ENCODE peak calls at places on chromosome 10, in six cellular contexts. V, M, W, K, F and D are unnamed samples.

GRCh38 chr10:130192276-130192848 is 56.2 kb downstream of the GLRX3 start:
- DNase-seq in K (no peak), F (no peak), M (no peak), V (no peak), W (no peak), D (no peak)

GRCh38 chr10:5971315-5971832 is 6.0 kb downstream of the IL15RA start:
- DNase-seq in M (no peak), V (no peak), F (no peak), W (no peak), K (no peak), D (no peak)

GRCh38 chr10:124917939-124918830 is 23.7 kb upstream of the ZRANB1 start:
- DNase-seq in F (no peak), K (no peak), V (peak; percentile 38), W (no peak), M (no peak), D (no peak)

GRCh38 chr10:484925-485661 is 204.4 kb downstream of the DIP2C start:
- DNase-seq in K (no peak), W (no peak), F (no peak), V (no peak), M (no peak), D (no peak)

GRCh38 chr10:1631282-1631681 is 106.0 kb downstream of the ADARB2 start:
- DNase-seq in K (no peak), V (no peak), M (no peak), F (no peak), W (no peak), D (no peak)

GRCh38 chr10:70297224-70297623 is 13.4 kb upstream of the NPFFR1 start:
- DNase-seq in M (no peak), F (no peak), V (no peak), W (no peak), K (no peak), D (no peak)

GRCh38 chr10:132972986-132973902 is 30.9 kb upstream of the CFAP46 start:
- DNase-seq in V (no peak), K (no peak), F (no peak), M (no peak), W (no peak), D (no peak)

GRCh38 chr10:15748137-15748536 is 28.4 kb upstream of the ITGA8 start:
- DNase-seq in M (no peak), V (no peak), F (no peak), W (no peak), K (no peak), D (no peak)

GRCh38 chr10:110535958-110536891 is 31.3 kb upstream of the SMC3 start:
- DNase-seq in W (no peak), V (no peak), F (peak; percentile 30), K (no peak), M (no peak), D (peak; percentile 41)

GRCh38 chr10:86055928-86056327 is 310.7 kb downstream of the GRID1 start:
- DNase-seq in M (no peak), F (no peak), K (no peak), V (no peak), W (no peak), D (no peak)

GRCh38 chr10:128295003-128295402 is 168.8 kb upstream of the MKI67 start:
- DNase-seq in K (no peak), F (peak; percentile 33), V (no peak), M (no peak), W (no peak), D (no peak)

GRCh38 chr10:125707852-125708468 is 11.5 kb upstream of the EDRF1 start:
- DNase-seq in V (no peak), W (no peak), M (no peak), F (no peak), K (no peak), D (no peak)

GRCh38 chr10:61835069-61835908 is 66.2 kb upstream of the ARID5B start:
- DNase-seq in F (no peak), V (no peak), K (no peak), M (peak; percentile 26), W (no peak), D (peak; percentile 39)

GRCh38 chr10:72164617-72165016 is 51.2 kb upstream of the ANAPC16 start:
- DNase-seq in K (no peak), M (no peak), F (no peak), W (no peak), V (no peak), D (no peak)

GRCh38 chr10:11197266-11197712 is 179.6 kb downstream of the CELF2 start:
- DNase-seq in F (no peak), V (no peak), M (no peak), K (no peak), W (peak; percentile 30), D (peak; percentile 26)

GRCh38 chr10:88152720-88153119 is 289.3 kb downstream of the PTEN start:
- DNase-seq in W (no peak), M (no peak), K (no peak), V (peak; percentile 99), F (no peak), D (no peak)

DNA sequence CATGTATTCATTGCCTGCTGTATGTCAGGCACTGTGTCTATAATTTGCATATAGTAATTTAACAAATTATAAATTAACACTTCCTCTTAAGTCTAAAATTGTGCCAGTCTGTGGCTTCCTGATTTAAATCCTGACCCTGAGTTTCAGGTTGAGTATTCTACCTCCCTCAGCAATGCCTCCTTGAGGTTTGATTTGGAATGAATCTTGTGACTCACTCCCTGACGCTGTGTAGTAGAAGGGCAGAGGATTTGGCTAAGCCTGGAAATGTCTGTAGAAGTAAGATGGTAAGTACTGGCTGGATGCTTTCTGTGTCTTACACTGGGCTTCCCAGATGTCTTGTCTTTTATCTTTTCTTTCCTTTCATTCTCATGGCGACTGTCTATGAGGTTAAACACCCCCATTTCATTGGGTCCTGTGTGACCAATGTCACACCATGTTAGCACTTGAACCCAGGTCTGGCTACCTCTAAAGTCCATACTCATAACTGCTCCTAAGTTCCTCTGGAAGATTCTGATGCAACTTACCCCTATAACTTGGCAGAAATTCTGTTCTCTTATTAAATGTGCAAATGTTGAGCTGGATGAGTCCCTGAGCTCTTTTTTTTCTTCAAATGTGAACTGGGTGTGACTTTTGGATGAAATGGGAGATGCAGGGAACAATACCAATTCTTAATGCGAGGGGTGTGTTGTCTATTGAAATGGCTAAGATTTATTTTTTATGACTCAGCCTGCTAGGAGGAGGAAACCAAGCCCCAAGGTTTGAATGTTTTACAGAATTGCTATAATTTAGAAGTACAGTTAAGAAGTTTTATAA is 48.5 kb downstream of the PLCE1 start:
- DNase-seq in F (no peak), V (peak; percentile 73), K (no peak), W (no peak), M (no peak), D (no peak)
- TF ChIP-seq CTCF in F (no peak), V (peak; percentile 25), K (no peak), W (no peak), M (no peak), D (no peak)

GRCh38 chr10:50554995-50555568 is 68.7 kb downstream of the SGMS1 start:
- DNase-seq in F (peak; percentile 39), M (no peak), K (no peak), V (peak; percentile 62), W (no peak), D (peak; percentile 40)

GRCh38 chr10:50552308-50552707 is 71.4 kb downstream of the SGMS1 start:
- DNase-seq in K (no peak), W (no peak), F (no peak), V (peak; percentile 96), M (no peak), D (no peak)

GRCh38 chr10:50551894-50552293 is 71.9 kb downstream of the SGMS1 start:
- DNase-seq in K (no peak), W (no peak), V (no peak), M (no peak), F (no peak), D (no peak)

GRCh38 chr10:50554381-50554994 is 69.3 kb downstream of the SGMS1 start:
- DNase-seq in V (no peak), M (no peak), W (no peak), K (no peak), F (peak; percentile 29), D (peak; percentile 28)

DNA sequence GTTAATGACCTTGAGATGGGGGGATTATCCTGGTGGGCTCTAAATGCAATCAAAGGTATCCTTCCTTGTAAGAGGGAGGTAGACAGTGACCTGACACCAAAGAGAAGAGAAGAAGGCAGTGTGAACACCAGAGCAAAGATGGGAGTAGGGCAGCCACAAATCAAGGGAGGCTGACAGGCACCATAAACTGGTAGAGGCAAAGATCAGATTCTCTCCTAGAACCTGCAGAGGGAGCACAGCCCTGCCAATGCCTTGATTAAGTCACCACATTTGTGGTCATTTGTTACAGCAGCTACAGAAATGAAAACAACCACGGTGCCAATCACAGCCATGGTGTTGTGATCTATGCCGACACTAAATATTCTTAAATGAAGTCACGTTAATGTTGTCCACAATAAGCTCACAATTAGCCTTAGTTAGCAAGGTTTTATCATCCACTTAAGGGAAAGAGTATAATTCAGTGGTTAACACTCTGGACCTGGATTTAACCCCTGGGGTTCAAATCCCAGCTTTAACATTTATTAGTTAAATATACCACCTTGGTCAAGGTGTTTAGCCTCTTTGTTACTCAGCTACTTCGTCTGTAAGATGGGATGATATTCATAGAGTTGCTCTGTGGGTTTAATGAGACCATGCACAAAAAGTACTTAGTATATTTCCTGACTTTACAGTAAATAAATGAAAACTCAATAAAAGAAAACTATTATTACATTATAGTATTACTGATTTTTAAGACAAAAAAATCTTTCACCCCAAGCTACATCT is 70.8 kb downstream of the SGMS1 start:
- DNase-seq in W (no peak), F (no peak), M (no peak), V (no peak), K (no peak), D (peak; percentile 25)
- TF ChIP-seq CTCF in W (no peak), F (no peak), M (no peak), V (peak; percentile 52), K (no peak), D (peak; percentile 31)

GRCh38 chr10:25232229-25232628 is 57.4 kb downstream of the GPR158 start:
- DNase-seq in K (no peak), M (no peak), F (no peak), W (no peak), V (no peak), D (no peak)

GRCh38 chr10:25222085-25222660 is 47.4 kb downstream of the GPR158 start:
- DNase-seq in K (no peak), V (no peak), W (no peak), M (no peak), F (no peak), D (no peak)

GRCh38 chr10:25231751-25232150 is 57.0 kb downstream of the GPR158 start:
- DNase-seq in V (no peak), F (no peak), W (no peak), K (no peak), M (no peak), D (no peak)

GRCh38 chr10:25226775-25227682 is 52.2 kb downstream of the GPR158 start:
- DNase-seq in K (no peak), F (peak; percentile 41), W (no peak), V (peak; percentile 29), M (peak; percentile 52), D (peak; percentile 76)
- TF ChIP-seq CTCF in K (peak; percentile 77), F (no peak), W (peak; percentile 34), V (peak; percentile 80), M (peak; percentile 55), D (peak; percentile 85)

DNA sequence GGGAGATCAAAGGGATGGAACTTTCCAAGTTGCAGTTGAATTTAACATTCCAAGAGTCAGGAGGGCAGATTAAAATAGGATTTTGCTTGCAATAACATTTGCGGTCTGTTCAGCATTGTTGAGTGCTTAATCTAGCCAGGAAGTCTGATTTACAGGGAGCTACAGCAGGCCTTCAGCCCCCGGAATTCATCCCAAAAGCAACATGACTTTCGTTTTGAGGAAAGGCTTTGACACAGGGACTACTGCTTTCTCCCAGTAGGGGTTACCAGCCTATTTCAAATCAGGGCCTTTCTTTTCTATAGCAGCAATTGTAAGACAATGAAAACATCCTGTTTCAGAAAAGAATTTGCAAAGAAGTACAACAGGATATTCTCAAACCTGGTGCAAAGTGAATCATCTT is 279.7 kb upstream of the PITRM1 start:
- DNase-seq in V (peak; percentile 82), W (no peak), M (no peak), F (no peak), K (no peak), D (peak; percentile 34)
- TF ChIP-seq CTCF in V (peak; percentile 54), W (no peak), M (peak; percentile 33), F (no peak), K (no peak), D (no peak)